ENCODE peak calls at places on chromosomes 1 and 21, in eight cellular contexts. N, L, Y, E, T, F, I and H are unnamed samples.

GRCh38 chr21:16363563-16363962 is 633.8 kb downstream of the USP25 start:
- DNase-seq in N (no peak), L (no peak), Y (no peak), E (no peak), T (no peak), F (no peak), I (no peak), H (no peak)

GRCh38 chr1:20148571-20149500 is 9.7 kb downstream of the PLA2G2F start:
- DNase-seq in N (no peak), L (no peak), Y (no peak), E (no peak), T (no peak), F (no peak), I (no peak), H (no peak)

GRCh38 chr1:66550243-66550642 is 16.3 kb downstream of the SGIP1 start:
- DNase-seq in N (no peak), L (no peak), Y (no peak), E (no peak), T (no peak), F (no peak), I (no peak), H (no peak)

GRCh38 chr1:170149241-170149640 is 3.5 kb downstream of the NTMT2 start:
- DNase-seq in N (no peak), L (no peak), Y (no peak), E (no peak), T (no peak), F (no peak), I (no peak), H (no peak)

GRCh38 chr1:116763787-116764465 is 9.7 kb downstream of the CD2 start:
- DNase-seq in N (no peak), L (no peak), Y (no peak), E (no peak), T (no peak), F (peak; percentile 8), I (peak; percentile 36), H (no peak)

GRCh38 chr21:46067505-46068201 is 30.3 kb upstream of the COL6A2 start:
- DNase-seq in N (no peak), L (no peak), Y (no peak), E (no peak), T (peak; percentile 26), F (no peak), I (no peak), H (no peak)

GRCh38 chr1:115282825-115283224 is 55.2 kb downstream of the NGF start:
- DNase-seq in N (no peak), L (peak; percentile 46), Y (peak; percentile 90), E (no peak), T (peak; percentile 94), F (no peak), I (peak; percentile 19), H (peak; percentile 82)

GRCh38 chr1:155082301-155082940 is 3.8 kb downstream of the EFNA3 start:
- DNase-seq in N (no peak), L (no peak), Y (no peak), E (no peak), T (no peak), F (no peak), I (peak; percentile 64), H (no peak)

GRCh38 chr1:248691567-248692155 is 10.9 kb downstream of the OR14I1 start:
- DNase-seq in N (no peak), L (no peak), Y (no peak), E (no peak), T (no peak), F (no peak), I (no peak), H (no peak)

GRCh38 chr1:39328110-39328509 is 123.6 kb downstream of the MACF1 start:
- DNase-seq in N (no peak), L (no peak), Y (no peak), E (no peak), T (no peak), F (no peak), I (no peak), H (no peak)

GRCh38 chr1:7490576-7490975 is 280.5 kb upstream of the VAMP3 start:
- DNase-seq in N (no peak), L (no peak), Y (no peak), E (no peak), T (no peak), F (no peak), I (no peak), H (no peak)

GRCh38 chr1:52756020-52756419 is 29.8 kb downstream of the ZYG11B start:
- DNase-seq in N (no peak), L (no peak), Y (no peak), E (no peak), T (no peak), F (no peak), I (no peak), H (no peak)

GRCh38 chr1:167145965-167146364 is 52.1 kb downstream of the STYXL2 start:
- DNase-seq in N (no peak), L (no peak), Y (no peak), E (no peak), T (no peak), F (no peak), I (no peak), H (no peak)

GRCh38 chr1:210125143-210125542 is 107.5 kb upstream of the SERTAD4 start:
- DNase-seq in N (no peak), L (no peak), Y (no peak), E (no peak), T (no peak), F (no peak), I (no peak), H (no peak)

GRCh38 chr1:225888289-225888897 is 553 bp downstream of the LEFTY1 start:
- DNase-seq in N (no peak), L (no peak), Y (no peak), E (no peak), T (no peak), F (no peak), I (no peak), H (no peak)

GRCh38 chr1:53683986-53684740 is 54.8 kb downstream of the GLIS1 start:
- DNase-seq in N (no peak), L (no peak), Y (no peak), E (no peak), T (no peak), F (no peak), I (no peak), H (no peak)

GRCh38 chr1:16164821-16165364 is 9.0 kb upstream of the EPHA2 start:
- DNase-seq in N (no peak), L (no peak), Y (no peak), E (no peak), T (no peak), F (no peak), I (no peak), H (no peak)

GRCh38 chr1:236141447-236142357 is 637 bp upstream of the GPR137B start:
- DNase-seq in N (peak; percentile 60), L (no peak), Y (no peak), E (no peak), T (peak; percentile 22), F (peak; percentile 43), I (peak; percentile 30), H (no peak)

GRCh38 chr1:29685387-29685786 is 449.1 kb downstream of the PTPRU start:
- DNase-seq in N (no peak), L (no peak), Y (no peak), E (no peak), T (no peak), F (no peak), I (no peak), H (no peak)

GRCh38 chr1:9321480-9321849 is 28.8 kb downstream of the SPSB1 start:
- DNase-seq in N (no peak), L (no peak), Y (peak; percentile 60), E (no peak), T (no peak), F (no peak), I (no peak), H (no peak)

GRCh38 chr1:228280106-228280901 is 72.5 kb downstream of the OBSCN start:
- DNase-seq in N (no peak), L (no peak), Y (no peak), E (no peak), T (no peak), F (no peak), I (peak; percentile 4), H (no peak)

GRCh38 chr1:119816407-119816806 is 5.1 kb upstream of the REG4 start:
- DNase-seq in N (no peak), L (no peak), Y (no peak), E (no peak), T (no peak), F (peak; percentile 6), I (peak; percentile 42), H (no peak)

GRCh38 chr1:97108200-97108599 is 386.6 kb downstream of the PTBP2 start:
- DNase-seq in N (no peak), L (no peak), Y (no peak), E (no peak), T (no peak), F (no peak), I (no peak), H (no peak)

GRCh38 chr1:25971882-25972180 is 26.0 kb downstream of the PAFAH2 start:
- DNase-seq in N (no peak), L (no peak), Y (no peak), E (no peak), T (no peak), F (no peak), I (no peak), H (no peak)
- TF ChIP-seq POLR2A in N (no peak), L (no peak), Y (no peak), E (no peak), T (no peak), F (no peak), I (no peak), H (no peak)

GRCh38 chr1:31793586-31794285 is 22.1 kb downstream of the SPOCD1 start:
- DNase-seq in N (no peak), L (no peak), Y (peak; percentile 9), E (no peak), T (no peak), F (no peak), I (no peak), H (no peak)
- TF ChIP-seq POLR2A in N (no peak), L (no peak), Y (no peak), E (no peak), T (no peak), F (no peak), I (no peak), H (no peak)

DNA sequence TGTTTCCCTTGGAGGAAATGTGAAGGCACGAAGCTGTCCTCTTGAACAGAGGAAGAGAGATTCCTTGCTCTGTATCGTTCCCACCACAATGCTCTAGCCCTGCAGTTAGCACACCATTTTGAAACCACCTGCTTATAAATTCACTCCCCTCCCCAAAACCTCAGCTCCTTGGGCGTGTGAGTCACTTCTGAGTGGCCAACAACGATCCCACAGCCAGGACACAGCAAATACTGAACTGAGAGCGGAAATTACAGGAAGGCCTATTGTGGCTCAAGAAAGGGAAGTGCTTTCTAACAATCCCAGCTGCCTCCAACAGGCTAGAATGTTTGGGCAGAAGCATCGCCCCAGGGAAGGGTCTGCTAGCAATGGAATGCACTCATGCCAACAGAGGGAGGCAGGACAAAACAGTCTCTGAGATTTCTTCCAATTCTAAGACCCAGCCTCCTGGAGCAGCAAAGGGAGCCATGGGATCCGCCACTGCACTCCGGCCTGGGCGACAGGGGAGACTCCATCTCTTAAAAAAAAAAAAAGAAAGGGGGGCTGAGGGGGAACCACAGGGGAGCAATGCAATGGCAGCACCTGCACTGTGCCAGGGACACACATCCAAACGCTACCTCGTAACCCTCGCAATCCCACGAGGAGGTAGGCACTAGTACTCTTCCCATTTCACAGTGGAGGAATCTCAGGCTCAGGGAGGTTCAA is 1.9 kb downstream of the TMEM53 start:
- DNase-seq in N (no peak), L (no peak), Y (no peak), E (no peak), T (no peak), F (no peak), I (no peak), H (no peak)
- TF ChIP-seq POLR2A in N (peak; percentile 72), L (no peak), Y (no peak), E (no peak), T (no peak), F (no peak), I (no peak), H (no peak)

GRCh38 chr1:25430666-25431494 is at the start of gene MACO1:
- DNase-seq in N (peak; percentile 86), L (peak; percentile 98), Y (peak; percentile 96), E (peak; percentile 99), T (peak; percentile 95), F (peak; percentile 91), I (peak; percentile 98), H (peak; percentile 98)
- TF ChIP-seq POLR2A in N (no peak), L (peak; percentile 80), Y (peak; percentile 39), E (peak; percentile 30), T (no peak), F (no peak), I (no peak), H (no peak)